ENCODE peak calls at places on chromosomes 1 and 21, in ten cellular contexts. P is SK-N-SH, Y is esophagus muscularis mucosa, E is HCT116, N is HepG2, A is endothelial cell of umbilical vein, J is prostate gland, X is stomach, L is HL-60, T is sigmoid colon. W is an unnamed sample. For H3K27me3, the result is how much of the 10 kb centered on the place peaks cover.

GRCh38 chr1:175207971-175208370 is 15.4 kb upstream of the KIAA0040 start:
- DNase-seq in P (no peak), Y (no peak), E (no peak), N (no peak), A (no peak), J (no peak), X (no peak), L (no peak), T (no peak), W (no peak)

GRCh38 chr1:178134061-178134460 is 40.2 kb downstream of the RASAL2 start:
- DNase-seq in P (no peak), Y (no peak), E (no peak), N (no peak), A (peak), J (no peak), X (no peak), L (peak), T (no peak), W (no peak)

GRCh38 chr1:203607169-203607873 is 19.3 kb upstream of the ATP2B4 start:
- DNase-seq in P (no peak), Y (no peak), E (no peak), N (no peak), A (peak), J (no peak), X (peak), L (no peak), T (no peak), W (peak)

GRCh38 chr1:64624446-64624766 is 120.5 kb upstream of the RAVER2 start:
- DNase-seq in P (peak), Y (no peak), E (no peak), N (no peak), A (peak), J (no peak), X (no peak), L (no peak), T (no peak), W (no peak)

GRCh38 chr1:35591211-35591610 is 18.1 kb downstream of the TFAP2E start:
- DNase-seq in P (no peak), Y (no peak), E (no peak), N (no peak), A (no peak), J (no peak), X (no peak), L (no peak), T (no peak), W (no peak)

GRCh38 chr1:65531972-65532570 is 111.6 kb downstream of the LEPR start:
- DNase-seq in P (no peak), Y (no peak), E (no peak), N (no peak), A (no peak), J (no peak), X (no peak), L (no peak), T (no peak), W (no peak)

GRCh38 chr1:217660353-217661062 is 29.4 kb downstream of the SPATA17 start:
- DNase-seq in P (peak), Y (no peak), E (peak), N (peak), A (peak), J (no peak), X (no peak), L (no peak), T (no peak), W (no peak)

GRCh38 chr1:67855944-67856343 is 22.7 kb upstream of the GNG12 start:
- DNase-seq in P (no peak), Y (no peak), E (no peak), N (no peak), A (peak), J (no peak), X (no peak), L (no peak), T (no peak), W (no peak)

GRCh38 chr1:24920155-24920925 is 9.7 kb downstream of the RUNX3 start:
- DNase-seq in P (no peak), Y (no peak), E (no peak), N (no peak), A (no peak), J (no peak), X (no peak), L (no peak), T (peak), W (no peak)

GRCh38 chr1:17875171-17875881 is 120.2 kb downstream of the ACTL8 start:
- DNase-seq in P (no peak), Y (no peak), E (no peak), N (no peak), A (no peak), J (no peak), X (no peak), L (no peak), T (peak), W (no peak)

GRCh38 chr1:245987577-245987976 is 519.5 kb downstream of the SMYD3 start:
- DNase-seq in P (no peak), Y (no peak), E (no peak), N (no peak), A (no peak), J (no peak), X (no peak), L (no peak), T (no peak), W (no peak)

GRCh38 chr1:112636597-112637256 is 17.1 kb downstream of the CAPZA1 start:
- DNase-seq in P (no peak), Y (no peak), E (no peak), N (no peak), A (peak), J (no peak), X (no peak), L (no peak), T (no peak), W (no peak)

GRCh38 chr1:10529772-10530171 is 55.0 kb downstream of the PEX14 start:
- DNase-seq in P (no peak), Y (no peak), E (no peak), N (no peak), A (peak), J (no peak), X (no peak), L (no peak), T (no peak), W (no peak)

GRCh38 chr1:235442788-235443429 is 61.3 kb downstream of the B3GALNT2 start:
- DNase-seq in P (no peak), Y (no peak), E (peak), N (no peak), A (peak), J (no peak), X (no peak), L (no peak), T (no peak), W (no peak)

GRCh38 chr1:64631346-64632052 is 113.4 kb upstream of the RAVER2 start:
- DNase-seq in P (no peak), Y (no peak), E (no peak), N (no peak), A (no peak), J (no peak), X (no peak), L (no peak), T (no peak), W (no peak)

GRCh38 chr1:205700865-205701401 is 20.6 kb upstream of the SLC45A3 start:
- DNase-seq in P (no peak), Y (no peak), E (no peak), N (no peak), A (peak), J (no peak), X (no peak), L (no peak), T (no peak), W (peak)

GRCh38 chr1:206464456-206464964 is 5.8 kb upstream of the IKBKE start:
- DNase-seq in P (no peak), Y (no peak), E (no peak), N (no peak), A (peak), J (no peak), X (no peak), L (no peak), T (no peak), W (peak)

GRCh38 chr1:165671531-165671930 is 26.8 kb downstream of the ALDH9A1 start:
- DNase-seq in P (no peak), Y (no peak), E (no peak), N (no peak), A (no peak), J (no peak), X (no peak), L (peak), T (no peak), W (no peak)

GRCh38 chr1:37515185-37516034 is 844 bp upstream of the MEAF6 start:
- DNase-seq in P (no peak), Y (no peak), E (no peak), N (no peak), A (no peak), J (no peak), X (no peak), L (no peak), T (peak), W (no peak)

GRCh38 chr21:33367309-33367973 is 35.8 kb upstream of the IFNGR2 start:
- DNase-seq in P (no peak), Y (no peak), E (no peak), N (no peak), A (no peak), J (no peak), X (no peak), L (no peak), T (no peak), W (no peak)

GRCh38 chr1:29688477-29689365 is 452.4 kb downstream of the PTPRU start:
- DNase-seq in P (no peak), Y (no peak), E (no peak), N (no peak), A (peak), J (no peak), X (no peak), L (no peak), T (peak), W (no peak)

GRCh38 chr21:14545906-14546480 is at the start of gene SAMSN1:
- DNase-seq in P (no peak), Y (no peak), E (no peak), N (no peak), A (peak), J (no peak), X (peak), L (no peak), T (peak), W (peak)

GRCh38 chr1:155320252-155320651 is 442 bp upstream of the RUSC1 start:
- DNase-seq in P (no peak), Y (no peak), E (no peak), N (no peak), A (no peak), J (no peak), X (no peak), L (no peak), T (no peak), W (no peak)

GRCh38 chr1:217134857-217135568 is 411.8 kb upstream of the ESRRG start:
- DNase-seq in P (peak), Y (no peak), E (no peak), N (no peak), A (no peak), J (no peak), X (no peak), L (no peak), T (no peak), W (no peak)

GRCh38 chr1:210478820-210479219 is 150.1 kb downstream of the HHAT start:
- DNase-seq in P (no peak), Y (no peak), E (no peak), N (no peak), A (no peak), J (no peak), X (no peak), L (no peak), T (no peak), W (no peak)

GRCh38 chr1:227790868-227791267 is 24.6 kb upstream of the PRSS38 start:
- DNase-seq in P (no peak), Y (peak), E (no peak), N (no peak), A (no peak), J (no peak), X (no peak), L (no peak), T (no peak), W (no peak)

GRCh38 chr1:227787513-227788278 is 27.8 kb upstream of the PRSS38 start:
- DNase-seq in P (peak), Y (peak), E (peak), N (peak), A (peak), J (peak), X (peak), L (peak), T (peak), W (peak)

GRCh38 chr1:227788279-227789041 is 27.0 kb upstream of the PRSS38 start:
- DNase-seq in P (no peak), Y (no peak), E (peak), N (peak), A (peak), J (no peak), X (peak), L (peak), T (peak), W (peak)

GRCh38 chr1:227789881-227790400 is 25.5 kb upstream of the PRSS38 start:
- DNase-seq in P (no peak), Y (peak), E (no peak), N (no peak), A (no peak), J (no peak), X (no peak), L (no peak), T (no peak), W (peak)

GRCh38 chr1:227789042-227789880 is 26.2 kb upstream of the PRSS38 start:
- DNase-seq in P (peak), Y (peak), E (no peak), N (no peak), A (no peak), J (no peak), X (no peak), L (no peak), T (no peak), W (peak)
- H3K4me3 ChIP-seq in P (peak), Y (peak), E (peak), N (peak), A (no peak), J (peak), X (peak), L (no peak), T (peak), W (no peak)

GRCh38 chr1:45205000-45205909 is 1.1 kb downstream of the ZSWIM5 start:
- DNase-seq in P (peak), Y (no peak), E (no peak), N (peak), A (peak), J (peak), X (peak), L (no peak), T (peak), W (peak)
- H3K27me3 ChIP-seq in P (under half), Y (under half), E (under half), N (under half), A (under half), J (under half), X (under half), L (under half), T (under half), W (under half)

GRCh38 chr1:182962554-182963115 is 9.7 kb upstream of the SHCBP1L start:
- DNase-seq in P (peak), Y (peak), E (peak), N (peak), A (peak), J (peak), X (peak), L (peak), T (peak), W (peak)
- TF ChIP-seq POLR2AphosphoS5 in P (peak), Y (peak), E (peak), N (no peak), A (peak), J (peak), X (peak), L (no peak), T (peak), W (no peak)

GRCh38 chr1:94327001-94327685 is 89.8 kb upstream of the ARHGAP29 start:
- DNase-seq in P (no peak), Y (no peak), E (peak), N (no peak), A (peak), J (no peak), X (peak), L (no peak), T (peak), W (no peak)
- H3K4me3 ChIP-seq in P (no peak), Y (no peak), E (peak), N (no peak), A (no peak), J (no peak), X (no peak), L (no peak), T (no peak), W (no peak)

DNA sequence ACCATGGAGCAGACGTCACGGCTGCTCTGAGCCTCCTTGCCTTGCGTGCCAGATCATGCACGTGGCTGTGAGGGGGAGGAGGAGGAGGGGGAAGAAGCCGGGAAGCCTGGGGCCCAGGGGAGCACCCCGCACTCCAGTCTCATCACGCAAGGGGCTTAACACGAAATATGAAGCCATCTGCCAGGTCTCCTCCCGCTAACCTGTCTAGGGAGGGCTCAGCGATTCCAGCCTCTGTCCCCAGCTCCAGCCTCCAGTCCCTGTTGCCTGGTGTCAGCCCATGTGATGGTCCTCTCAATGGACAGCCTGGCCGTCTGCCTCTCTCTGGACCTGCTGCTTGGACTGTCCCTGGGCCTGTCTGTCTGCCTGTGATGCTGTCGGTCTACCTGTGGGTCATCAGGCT is 22.5 kb upstream of the C1QA start:
- DNase-seq in P (no peak), Y (no peak), E (no peak), N (no peak), A (no peak), J (no peak), X (no peak), L (no peak), T (no peak), W (no peak)
- H3K27me3 ChIP-seq in P (under half), Y (under half), E (half or more), N (under half), A (under half), J (under half), X (half or more), L (under half), T (under half), W (under half)

GRCh38 chr1:172328266-172328665 is 92.2 kb upstream of the C1orf105 start:
- DNase-seq in P (no peak), Y (no peak), E (no peak), N (no peak), A (no peak), J (no peak), X (no peak), L (no peak), T (no peak), W (no peak)

GRCh38 chr1:172322219-172323061 is 98.0 kb upstream of the C1orf105 start:
- DNase-seq in P (peak), Y (no peak), E (no peak), N (no peak), A (peak), J (no peak), X (no peak), L (no peak), T (peak), W (no peak)

GRCh38 chr1:172326171-172326570 is 94.3 kb upstream of the C1orf105 start:
- DNase-seq in P (no peak), Y (no peak), E (no peak), N (no peak), A (no peak), J (no peak), X (no peak), L (no peak), T (no peak), W (no peak)

GRCh38 chr1:172323666-172324065 is 96.8 kb upstream of the C1orf105 start:
- DNase-seq in P (no peak), Y (no peak), E (no peak), N (no peak), A (no peak), J (no peak), X (no peak), L (no peak), T (no peak), W (no peak)

GRCh38 chr1:172325562-172325961 is 94.9 kb upstream of the C1orf105 start:
- DNase-seq in P (no peak), Y (no peak), E (peak), N (no peak), A (peak), J (no peak), X (no peak), L (no peak), T (no peak), W (no peak)
- TF ChIP-seq POLR2AphosphoS5 in P (peak), Y (no peak), E (no peak), N (no peak), A (no peak), J (no peak), X (no peak), L (no peak), T (no peak), W (no peak)